ENCODE peak calls at places on chromosomes 11 and 22, in four cellular contexts. Y is K562, H is HepG2, G is WTC11. Z is an unnamed sample.

GRCh38 chr11:76232026-76232665 is 25.8 kb upstream of the WNT11 start:
- DNase-seq in Y (no peak), G (no peak), H (no peak), Z (no peak)

GRCh38 chr22:30453731-30454510 is 17.9 kb downstream of the SEC14L3 start:
- DNase-seq in H (no peak), G (no peak), Y (no peak), Z (no peak)

GRCh38 chr11:18379201-18379600 is 15.2 kb upstream of the LDHA start:
- DNase-seq in G (no peak), H (no peak), Y (no peak), Z (no peak)

GRCh38 chr11:28466506-28466905 is 358.3 kb downstream of the METTL15 start:
- DNase-seq in G (no peak), Y (no peak), H (no peak), Z (no peak)

GRCh38 chr11:79237676-79238075 is 203.2 kb downstream of the TENM4 start:
- DNase-seq in G (no peak), H (no peak), Y (no peak), Z (no peak)

GRCh38 chr11:43895601-43896000 is 15.0 kb downstream of the ALKBH3 start:
- DNase-seq in G (no peak), H (no peak), Y (no peak), Z (no peak)

GRCh38 chr22:50532353-50532700 is 2.5 kb upstream of the TYMP start:
- DNase-seq in H (no peak), Y (no peak), G (no peak), Z (no peak)

GRCh38 chr11:121106812-121107211 is 5.8 kb downstream of the TECTA start:
- DNase-seq in G (no peak), Y (no peak), H (no peak), Z (no peak)

GRCh38 chr22:48141301-48141700 is 1378.9 kb downstream of the TBC1D22A start:
- DNase-seq in G (no peak), H (no peak), Y (no peak), Z (no peak)

GRCh38 chr11:65633390-65634139 is 4.3 kb upstream of the SIPA1 start:
- DNase-seq in H (no peak), G (no peak), Y (no peak), Z (no peak)

GRCh38 chr11:73168925-73169579 is 26.9 kb upstream of the FCHSD2 start:
- DNase-seq in G (no peak), Y (no peak), H (peak), Z (no peak)

GRCh38 chr11:121544956-121545355 is 92.2 kb upstream of the SORL1-AS1 start:
- DNase-seq in H (no peak), G (no peak), Y (no peak), Z (no peak)

GRCh38 chr11:66915046-66915832 is 42.9 kb downstream of the PC start:
- DNase-seq in Y (peak), H (no peak), G (no peak), Z (no peak)

GRCh38 chr11:119729581-119730346 is 764 bp upstream of the NECTIN1 start:
- DNase-seq in H (no peak), G (peak), Y (no peak), Z (no peak)

GRCh38 chr22:49747130-49747529 is 80.5 kb downstream of the BRD1 start:
- DNase-seq in H (no peak), Y (no peak), G (no peak), Z (no peak)

GRCh38 chr11:67528376-67528775 is 5.1 kb upstream of the CABP2 start:
- DNase-seq in H (no peak), G (no peak), Y (no peak), Z (no peak)

GRCh38 chr11:71079795-71080194 is 172.6 kb downstream of the SHANK2 start:
- DNase-seq in G (no peak), H (no peak), Y (no peak), Z (no peak)

GRCh38 chr11:31865606-31866300 is 54.6 kb upstream of the PAX6 start:
- DNase-seq in G (no peak), H (no peak), Y (no peak), Z (no peak)

GRCh38 chr11:125588505-125588904 is 4.1 kb upstream of the STT3A start:
- DNase-seq in G (no peak), Y (peak), H (no peak), Z (no peak)

GRCh38 chr11:98967005-98967404 is 53.7 kb upstream of the CNTN5 start:
- DNase-seq in G (no peak), Y (no peak), H (no peak), Z (no peak)

GRCh38 chr11:69915501-69916250 is 96.5 kb upstream of the FGF3 start:
- DNase-seq in Y (peak), G (peak), H (peak), Z (peak)

GRCh38 chr22:24514241-24515024 is 19.3 kb downstream of the UPB1 start:
- DNase-seq in H (peak), G (no peak), Y (no peak), Z (no peak)

GRCh38 chr11:123461164-123461563 is 31.1 kb downstream of the GRAMD1B start:
- DNase-seq in G (no peak), H (no peak), Y (no peak), Z (no peak)

GRCh38 chr11:126328001-126328390 is 24.1 kb downstream of the DCPS start:
- DNase-seq in H (no peak), Y (no peak), G (no peak), Z (no peak)

GRCh38 chr11:102347526-102348331 is 715 bp downstream of the BIRC2 start:
- DNase-seq in H (peak), Y (peak), G (no peak), Z (peak)

GRCh38 chr22:40953446-40953845 is 2.3 kb downstream of the RBX1 start:
- DNase-seq in Y (no peak), H (no peak), G (no peak), Z (no peak)

GRCh38 chr22:49957826-49958461 is 2.6 kb upstream of the PIM3 start:
- DNase-seq in Y (peak), H (no peak), G (no peak), Z (no peak)

GRCh38 chr11:22703561-22703960 is 37.1 kb downstream of the GAS2 start:
- DNase-seq in Y (no peak), G (no peak), H (peak), Z (no peak)

GRCh38 chr11:104665631-104666030 is 232.6 kb downstream of the CASP12 start:
- DNase-seq in H (no peak), G (no peak), Y (no peak), Z (no peak)

GRCh38 chr22:32473388-32473952 is 1.1 kb upstream of the FBXO7 start:
- DNase-seq in Y (peak), G (no peak), H (peak), Z (peak)

GRCh38 chr11:26946209-26946828 is 47.6 kb upstream of the FIBIN start:
- DNase-seq in Y (no peak), G (no peak), H (no peak), Z (no peak)

GRCh38 chr11:70506986-70507385 is 108.7 kb downstream of the CTTN start:
- DNase-seq in Y (no peak), G (no peak), H (no peak), Z (no peak)

GRCh38 chr11:134497586-134497985 is 85.5 kb upstream of the B3GAT1 start:
- DNase-seq in Y (no peak), G (peak), H (no peak), Z (no peak)

GRCh38 chr22:41668971-41669911 is 19.4 kb downstream of the SNU13 start:
- DNase-seq in H (no peak), Y (no peak), G (no peak), Z (no peak)

GRCh38 chr22:39089928-39090327 is 7.1 kb upstream of the APOBEC3H start:
- DNase-seq in Y (peak), G (no peak), H (no peak), Z (no peak)

GRCh38 chr11:34349882-34350281 is 7.9 kb downstream of the ABTB2 start:
- DNase-seq in H (no peak), Y (no peak), G (no peak), Z (no peak)

GRCh38 chr11:115324569-115325432 is 179.4 kb downstream of the CADM1 start:
- DNase-seq in Y (peak), H (peak), G (peak), Z (peak)
- TF ChIP-seq ELF4 in Y (no peak), H (no peak), G (no peak), Z (no peak)

DNA sequence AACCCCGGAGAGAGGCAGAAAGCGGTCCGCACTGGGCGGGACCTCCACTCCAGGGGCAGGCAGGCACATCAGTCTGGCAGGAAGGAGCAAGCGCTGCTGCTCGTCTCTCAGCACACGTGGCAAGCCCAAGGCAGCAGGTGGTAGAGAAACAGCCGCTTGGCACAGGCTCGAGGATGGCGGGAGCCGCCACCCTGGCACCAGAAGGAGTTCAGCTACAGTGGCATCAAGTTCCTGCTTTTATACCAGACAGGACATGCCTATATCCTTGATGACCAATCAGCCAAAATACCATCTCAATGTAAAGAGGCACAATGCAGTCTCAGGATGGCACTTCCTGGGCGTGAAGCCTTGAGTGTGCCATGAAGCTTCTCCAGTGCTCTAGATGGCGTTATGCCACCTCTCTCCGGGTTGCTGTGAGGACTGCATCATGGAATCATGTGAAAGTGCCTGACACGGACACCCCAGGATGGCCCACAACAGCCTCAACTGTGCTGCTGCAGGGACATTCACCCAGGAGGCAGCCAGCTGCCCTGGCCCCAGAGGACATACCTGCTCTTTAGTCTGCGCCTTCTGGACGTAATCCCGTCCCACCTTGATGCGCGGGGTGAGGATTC is 64.8 kb downstream of the APOL1 start:
- DNase-seq in G (no peak), H (no peak), Y (no peak), Z (no peak)
- TF ChIP-seq ELF4 in G (no peak), H (no peak), Y (no peak), Z (no peak)

DNA sequence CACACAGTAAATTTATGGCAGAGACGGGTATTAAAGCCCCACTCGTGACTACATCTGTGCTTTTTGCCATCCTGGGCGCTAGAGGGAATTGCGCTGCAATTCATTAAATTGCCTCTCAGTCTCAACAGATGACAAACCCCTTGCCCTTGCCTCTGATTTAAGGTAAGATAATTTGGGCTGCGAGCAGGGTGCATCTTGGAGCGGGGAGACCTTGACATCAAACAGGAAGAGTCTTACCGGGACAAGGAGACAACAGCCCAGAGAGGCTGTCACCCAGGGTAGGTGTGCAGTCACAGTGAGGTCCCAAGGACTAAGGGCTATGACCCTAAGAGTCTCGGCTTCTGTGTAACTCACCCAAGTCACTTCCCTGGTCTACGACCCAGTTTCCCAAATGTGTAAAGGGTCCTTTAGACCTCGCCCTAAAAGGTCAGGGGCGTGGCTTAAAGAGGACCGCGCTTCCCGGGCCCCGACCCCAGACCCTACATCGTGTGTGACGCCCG is 427 bp upstream of the TOM1 start:
- DNase-seq in Y (no peak), G (no peak), H (no peak), Z (peak)
- TF ChIP-seq ELF4 in Y (no peak), G (no peak), H (no peak), Z (no peak)

DNA sequence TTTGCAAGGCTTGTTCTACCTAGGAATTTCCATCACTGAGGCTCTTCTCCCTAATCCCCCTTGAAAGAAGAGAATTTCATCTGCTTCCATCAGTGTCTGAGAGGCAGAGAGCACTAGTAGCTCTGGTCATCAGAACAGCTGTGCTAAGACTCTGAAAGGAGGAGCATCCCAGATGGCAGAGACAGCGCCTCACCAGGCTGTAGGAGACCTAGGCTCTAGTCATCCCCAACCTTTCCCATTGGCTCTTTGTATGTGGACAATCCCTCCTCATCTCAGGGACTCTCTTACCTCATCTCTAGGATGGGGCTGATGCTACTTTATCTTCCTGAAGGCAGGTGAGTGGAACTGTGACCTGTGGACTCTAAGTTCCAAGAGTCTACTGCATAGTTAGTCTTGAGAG is 8.8 kb upstream of the OR9I1 start:
- DNase-seq in Y (no peak), H (no peak), G (no peak), Z (no peak)
- TF ChIP-seq ELF4 in Y (no peak), H (no peak), G (no peak), Z (no peak)

GRCh38 chr22:36439481-36440271 is 41.8 kb downstream of the TXN2 start:
- DNase-seq in G (no peak), Y (peak), H (peak), Z (peak)
- TF ChIP-seq ELF4 in G (no peak), Y (no peak), H (no peak), Z (no peak)

Z was measured in HEK293T.